ENCODE peak calls at places on chromosomes 4 and X, in five cellular contexts. One of them, this sample, is unnamed.

GRCh38 chr4:73259552-73260140 is 1.0 kb upstream of the ANKRD17 start:
- DNase-seq in GM12878: no peak
- DNase-seq in HCT116: no peak
- DNase-seq in K562: peak; percentile 11
- DNase-seq in H1: no peak
- DNase-seq in this sample: peak; percentile 9

GRCh38 chr4:125313989-125314602 is 659 bp upstream of the FAT4 start:
- DNase-seq in GM12878: no peak
- DNase-seq in HCT116: no peak
- DNase-seq in K562: no peak
- DNase-seq in H1: no peak
- DNase-seq in this sample: peak; percentile 41

GRCh38 chrX:56802921-56803848 is 74.1 kb downstream of the NBDY start:
- DNase-seq in GM12878: peak; percentile 77
- DNase-seq in HCT116: no peak
- DNase-seq in K562: peak; percentile 29
- DNase-seq in H1: peak; percentile 36
- DNase-seq in this sample: peak; percentile 39

GRCh38 chrX:40112996-40113395 is 15.2 kb upstream of the BCOR start:
- DNase-seq in GM12878: no peak
- DNase-seq in HCT116: no peak
- DNase-seq in K562: no peak
- DNase-seq in H1: no peak
- DNase-seq in this sample: no peak

GRCh38 chrX:154399527-154400368 is 1.6 kb downstream of the RPL10 start:
- DNase-seq in GM12878: no peak
- DNase-seq in HCT116: no peak
- DNase-seq in K562: no peak
- DNase-seq in H1: no peak
- DNase-seq in this sample: no peak

GRCh38 chr4:85717847-85718246 is 242.9 kb downstream of the ARHGAP24 start:
- DNase-seq in GM12878: no peak
- DNase-seq in HCT116: no peak
- DNase-seq in K562: no peak
- DNase-seq in H1: no peak
- DNase-seq in this sample: no peak

GRCh38 chr4:151624606-151625565 is 135.9 kb downstream of the GATB start:
- DNase-seq in GM12878: no peak
- DNase-seq in HCT116: no peak
- DNase-seq in K562: no peak
- DNase-seq in H1: no peak
- DNase-seq in this sample: no peak

GRCh38 chr4:8754634-8755589 is 116.7 kb downstream of the HMX1 start:
- DNase-seq in GM12878: no peak
- DNase-seq in HCT116: no peak
- DNase-seq in K562: no peak
- DNase-seq in H1: no peak
- DNase-seq in this sample: no peak

GRCh38 chr4:145988628-145989027 is 50.0 kb upstream of the ZNF827 start:
- DNase-seq in GM12878: no peak
- DNase-seq in HCT116: no peak
- DNase-seq in K562: no peak
- DNase-seq in H1: no peak
- DNase-seq in this sample: no peak

GRCh38 chrX:142251202-142251601 is 46.1 kb upstream of the MAGEC2 start:
- DNase-seq in GM12878: no peak
- DNase-seq in HCT116: no peak
- DNase-seq in K562: no peak
- DNase-seq in H1: no peak
- DNase-seq in this sample: no peak

GRCh38 chr4:7516773-7517144 is 82.0 kb upstream of the PSAPL1 start:
- DNase-seq in GM12878: no peak
- DNase-seq in HCT116: no peak
- DNase-seq in K562: no peak
- DNase-seq in H1: no peak
- DNase-seq in this sample: no peak

GRCh38 chrX:41909068-41909467 is 14.3 kb downstream of the CASK start:
- DNase-seq in GM12878: no peak
- DNase-seq in HCT116: no peak
- DNase-seq in K562: no peak
- DNase-seq in H1: no peak
- DNase-seq in this sample: no peak

GRCh38 chr4:169620846-169621228 is 459 bp downstream of the CLCN3 start:
- DNase-seq in GM12878: no peak
- DNase-seq in HCT116: no peak
- DNase-seq in K562: no peak
- DNase-seq in H1: no peak
- DNase-seq in this sample: peak; percentile 16

GRCh38 chr4:106109929-106110328 is 206.1 kb downstream of the TBCK start:
- DNase-seq in GM12878: no peak
- DNase-seq in HCT116: no peak
- DNase-seq in K562: no peak
- DNase-seq in H1: no peak
- DNase-seq in this sample: no peak

GRCh38 chrX:155259752-155260151 is 4.5 kb downstream of the RAB39B start:
- DNase-seq in GM12878: no peak
- DNase-seq in HCT116: no peak
- DNase-seq in K562: no peak
- DNase-seq in H1: no peak
- DNase-seq in this sample: no peak

GRCh38 chr4:125316391-125316780 is 1.6 kb downstream of the FAT4 start:
- DNase-seq in GM12878: no peak
- DNase-seq in HCT116: no peak
- DNase-seq in K562: no peak
- DNase-seq in H1: no peak
- DNase-seq in this sample: no peak

GRCh38 chrX:77597090-77597489 is 149.9 kb downstream of the FGF16 start:
- DNase-seq in GM12878: no peak
- DNase-seq in HCT116: no peak
- DNase-seq in K562: no peak
- DNase-seq in H1: no peak
- DNase-seq in this sample: no peak

GRCh38 chrX:56763556-56764152 is 34.6 kb downstream of the NBDY start:
- DNase-seq in GM12878: no peak
- DNase-seq in HCT116: no peak
- DNase-seq in K562: no peak
- DNase-seq in H1: no peak
- DNase-seq in this sample: peak; percentile 15

GRCh38 chrX:8692886-8693285 is 39.1 kb downstream of the ANOS1 start:
- DNase-seq in GM12878: no peak
- DNase-seq in HCT116: no peak
- DNase-seq in K562: no peak
- DNase-seq in H1: no peak
- DNase-seq in this sample: no peak

GRCh38 chr4:152398060-152398459 is 137.8 kb downstream of the FBXW7 start:
- DNase-seq in GM12878: no peak
- DNase-seq in HCT116: no peak
- DNase-seq in K562: peak; percentile 19
- DNase-seq in H1: no peak
- DNase-seq in this sample: peak; percentile 4

GRCh38 chr4:28225689-28226353 is 1365.2 kb downstream of the STIM2 start:
- DNase-seq in GM12878: no peak
- DNase-seq in HCT116: no peak
- DNase-seq in K562: no peak
- DNase-seq in H1: no peak
- DNase-seq in this sample: no peak

GRCh38 chr4:87589531-87589930 is 18.8 kb upstream of the DSPP start:
- DNase-seq in GM12878: no peak
- DNase-seq in HCT116: no peak
- DNase-seq in K562: no peak
- DNase-seq in H1: no peak
- DNase-seq in this sample: no peak

GRCh38 chrX:134712272-134712671 is 54.0 kb upstream of the PLAC1 start:
- DNase-seq in GM12878: no peak
- DNase-seq in HCT116: no peak
- DNase-seq in K562: no peak
- DNase-seq in H1: no peak
- DNase-seq in this sample: no peak

GRCh38 chr4:45363931-45364330 is 637.6 kb upstream of the GNPDA2 start:
- DNase-seq in GM12878: no peak
- DNase-seq in HCT116: no peak
- DNase-seq in K562: no peak
- DNase-seq in H1: no peak
- DNase-seq in this sample: no peak

GRCh38 chrX:120457766-120458180 is 11.3 kb downstream of the LAMP2 start:
- DNase-seq in GM12878: peak; percentile 12
- DNase-seq in HCT116: no peak
- DNase-seq in K562: no peak
- DNase-seq in H1: no peak
- DNase-seq in this sample: no peak

GRCh38 chr4:176837176-176837915 is 44.6 kb upstream of the VEGFC start:
- DNase-seq in GM12878: no peak
- DNase-seq in HCT116: no peak
- DNase-seq in K562: no peak
- DNase-seq in H1: no peak
- DNase-seq in this sample: no peak

GRCh38 chr4:2643555-2643954 is 107.1 kb downstream of the FAM193A start:
- DNase-seq in GM12878: no peak
- DNase-seq in HCT116: no peak
- DNase-seq in K562: no peak
- DNase-seq in H1: no peak
- DNase-seq in this sample: no peak

GRCh38 chr4:81580346-81581013 is 108.8 kb upstream of the RASGEF1B start:
- DNase-seq in GM12878: no peak
- DNase-seq in HCT116: no peak
- DNase-seq in K562: no peak
- DNase-seq in H1: no peak
- DNase-seq in this sample: no peak

GRCh38 chrX:153924149-153924861 is 1.8 kb downstream of the ARHGAP4 start:
- DNase-seq in GM12878: no peak
- DNase-seq in HCT116: no peak
- DNase-seq in K562: peak; percentile 41
- DNase-seq in H1: no peak
- DNase-seq in this sample: peak; percentile 58

GRCh38 chrX:48709522-48710117 is 13.1 kb downstream of the SUV39H1 start:
- DNase-seq in GM12878: no peak
- DNase-seq in HCT116: no peak
- DNase-seq in K562: no peak
- DNase-seq in H1: no peak
- DNase-seq in this sample: no peak

GRCh38 chr4:76012388-76012801 is 5.1 kb upstream of the CXCL9 start:
- DNase-seq in GM12878: no peak
- DNase-seq in HCT116: no peak
- DNase-seq in K562: no peak
- DNase-seq in H1: no peak
- DNase-seq in this sample: no peak

GRCh38 chr4:76011018-76011670 is 3.8 kb upstream of the CXCL9 start:
- DNase-seq in GM12878: no peak
- DNase-seq in HCT116: no peak
- DNase-seq in K562: no peak
- DNase-seq in H1: no peak
- DNase-seq in this sample: no peak

GRCh38 chr4:76013540-76013939 is 6.2 kb upstream of the CXCL9 start:
- DNase-seq in GM12878: no peak
- DNase-seq in HCT116: no peak
- DNase-seq in K562: no peak
- DNase-seq in H1: no peak
- DNase-seq in this sample: no peak

GRCh38 chr4:76016383-76016782 is 6.9 kb downstream of the CXCL10 start:
- DNase-seq in GM12878: peak; percentile 37
- DNase-seq in HCT116: no peak
- DNase-seq in K562: no peak
- DNase-seq in H1: no peak
- DNase-seq in this sample: no peak

GRCh38 chr4:76011700-76012387 is 4.5 kb upstream of the CXCL9 start:
- DNase-seq in GM12878: peak; percentile 60
- DNase-seq in HCT116: no peak
- DNase-seq in K562: no peak
- DNase-seq in H1: no peak
- DNase-seq in this sample: no peak
- TF ChIP-seq ZNF274 in GM12878: no peak
- TF ChIP-seq ZNF274 in HCT116: no peak
- TF ChIP-seq ZNF274 in K562: no peak
- TF ChIP-seq ZNF274 in H1: no peak
- TF ChIP-seq ZNF274 in this sample: no peak

DNA sequence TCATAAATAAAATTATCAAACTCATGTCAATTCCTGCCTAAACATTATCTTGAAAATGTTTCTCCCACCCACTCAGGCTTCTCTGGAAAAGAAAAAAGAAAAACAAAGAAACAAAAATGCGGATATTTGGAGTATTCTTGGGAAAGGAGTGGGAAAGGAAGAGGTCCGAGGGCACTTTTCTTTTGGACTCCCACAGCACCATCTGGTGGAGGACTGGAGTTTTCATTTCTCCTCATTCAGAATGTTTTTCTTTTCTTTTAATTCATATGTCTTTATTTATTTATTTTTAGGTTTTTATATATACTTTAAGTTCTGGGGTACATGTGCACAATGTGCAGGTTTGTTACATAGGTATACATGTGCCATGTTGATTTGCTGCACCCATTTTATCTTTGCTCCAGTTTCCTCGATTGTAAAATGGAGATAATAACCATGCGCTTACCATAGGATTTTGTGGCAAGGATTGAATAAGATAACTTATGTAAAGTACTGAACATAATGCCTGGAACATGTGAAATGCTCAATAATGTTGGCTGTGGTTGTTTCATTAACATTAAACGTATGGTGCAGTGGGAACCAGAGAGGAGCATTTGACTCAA is 8.0 kb upstream of the KCNE5 start:
- DNase-seq in GM12878: no peak
- DNase-seq in HCT116: no peak
- DNase-seq in K562: peak; percentile 27
- DNase-seq in H1: no peak
- DNase-seq in this sample: no peak
- TF ChIP-seq ZNF274 in GM12878: no peak
- TF ChIP-seq ZNF274 in HCT116: no peak
- TF ChIP-seq ZNF274 in K562: no peak
- TF ChIP-seq ZNF274 in H1: no peak
- TF ChIP-seq ZNF274 in this sample: no peak

GRCh38 chr4:38381788-38382187 is 282.2 kb upstream of the KLF3 start:
- DNase-seq in GM12878: no peak
- DNase-seq in HCT116: no peak
- DNase-seq in K562: no peak
- DNase-seq in H1: no peak
- DNase-seq in this sample: no peak
- TF ChIP-seq ZNF274 in GM12878: no peak
- TF ChIP-seq ZNF274 in HCT116: no peak
- TF ChIP-seq ZNF274 in K562: no peak
- TF ChIP-seq ZNF274 in H1: no peak
- TF ChIP-seq ZNF274 in this sample: no peak

DNA sequence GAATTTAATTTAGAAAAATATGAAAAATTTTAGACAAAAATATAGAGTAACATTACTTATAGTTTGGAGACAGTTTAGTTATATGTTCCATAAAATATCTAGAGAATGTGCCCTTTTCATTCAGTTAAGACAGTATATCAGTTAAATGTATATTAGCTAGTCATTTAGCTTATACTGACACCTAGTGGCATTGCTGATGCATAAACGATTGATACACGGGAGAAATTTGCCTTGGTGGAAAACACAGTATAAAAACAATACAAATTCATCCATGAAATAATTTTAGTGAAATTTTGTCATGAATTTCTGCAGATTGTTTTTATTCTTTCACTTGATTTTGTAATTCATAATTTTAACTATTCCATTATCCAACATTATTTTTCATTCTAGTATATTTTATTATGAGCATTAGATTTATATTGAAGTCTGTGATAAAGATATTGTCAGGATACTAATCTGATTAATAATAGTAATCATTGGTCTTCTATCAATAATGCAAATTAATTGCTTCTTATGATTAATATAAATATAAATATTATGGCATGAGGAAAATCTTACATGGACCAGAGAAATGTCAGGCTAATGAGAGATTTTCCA is 219.0 kb downstream of the TLL1 start:
- DNase-seq in GM12878: no peak
- DNase-seq in HCT116: peak; percentile 15
- DNase-seq in K562: peak; percentile 13
- DNase-seq in H1: no peak
- DNase-seq in this sample: peak; percentile 28
- TF ChIP-seq ZNF274 in GM12878: no peak
- TF ChIP-seq ZNF274 in HCT116: no peak
- TF ChIP-seq ZNF274 in K562: no peak
- TF ChIP-seq ZNF274 in H1: no peak
- TF ChIP-seq ZNF274 in this sample: no peak

This sample was measured in HepG2.